ENCODE peak calls at places on chromosome 13, in four cellular contexts. One of them, this sample, is unnamed.

GRCh38 chr13:36366023-36366422 is 19.8 kb upstream of the SPART start:
- DNase-seq in H1: no peak
- DNase-seq in K562: no peak
- DNase-seq in HepG2: no peak
- DNase-seq in this sample: no peak

GRCh38 chr13:52925221-52925620 is 76.8 kb upstream of the PCDH8 start:
- DNase-seq in H1: no peak
- DNase-seq in HepG2: no peak
- DNase-seq in K562: no peak
- DNase-seq in this sample: no peak

GRCh38 chr13:23570099-23570926 is at the start of gene TNFRSF19:
- DNase-seq in HepG2: peak
- DNase-seq in K562: peak
- DNase-seq in H1: no peak
- DNase-seq in this sample: no peak

GRCh38 chr13:28611021-28611420 is 47.9 kb upstream of the POMP start:
- DNase-seq in H1: no peak
- DNase-seq in HepG2: no peak
- DNase-seq in K562: peak
- DNase-seq in this sample: no peak

GRCh38 chr13:22009500-22009899 is 338.6 kb downstream of the FGF9 start:
- DNase-seq in K562: peak
- DNase-seq in H1: no peak
- DNase-seq in HepG2: no peak
- DNase-seq in this sample: no peak

GRCh38 chr13:79379274-79379673 is 26.8 kb downstream of the RBM26 start:
- DNase-seq in K562: no peak
- DNase-seq in HepG2: no peak
- DNase-seq in H1: no peak
- DNase-seq in this sample: no peak

GRCh38 chr13:42671502-42671901 is 97.5 kb downstream of the TNFSF11 start:
- DNase-seq in K562: no peak
- DNase-seq in H1: no peak
- DNase-seq in HepG2: no peak
- DNase-seq in this sample: no peak

GRCh38 chr13:32443111-32443510 is 15.2 kb upstream of the N4BP2L1 start:
- DNase-seq in HepG2: peak
- DNase-seq in H1: no peak
- DNase-seq in K562: peak
- DNase-seq in this sample: peak

GRCh38 chr13:33009019-33009418 is 7.2 kb upstream of the KL start:
- DNase-seq in K562: no peak
- DNase-seq in H1: no peak
- DNase-seq in HepG2: no peak
- DNase-seq in this sample: no peak

GRCh38 chr13:31835932-31836331 is 96.6 kb downstream of the RXFP2 start:
- DNase-seq in H1: no peak
- DNase-seq in HepG2: peak
- DNase-seq in K562: no peak
- DNase-seq in this sample: no peak

GRCh38 chr13:113046883-113047244 is 58.7 kb upstream of the F7 start:
- DNase-seq in K562: peak
- DNase-seq in H1: no peak
- DNase-seq in HepG2: no peak
- DNase-seq in this sample: no peak

GRCh38 chr13:34371645-34372044 is 553.7 kb downstream of the RFC3 start:
- DNase-seq in HepG2: no peak
- DNase-seq in H1: no peak
- DNase-seq in K562: no peak
- DNase-seq in this sample: no peak

GRCh38 chr13:33323766-33324525 is 38.4 kb upstream of the STARD13 start:
- DNase-seq in K562: no peak
- DNase-seq in H1: no peak
- DNase-seq in HepG2: no peak
- DNase-seq in this sample: no peak

GRCh38 chr13:97844151-97844550 is 109.3 kb upstream of the IPO5 start:
- DNase-seq in K562: no peak
- DNase-seq in H1: no peak
- DNase-seq in HepG2: no peak
- DNase-seq in this sample: no peak

GRCh38 chr13:43377149-43377548 is 353.8 kb downstream of the DNAJC15 start:
- DNase-seq in H1: no peak
- DNase-seq in HepG2: no peak
- DNase-seq in K562: no peak
- DNase-seq in this sample: no peak

GRCh38 chr13:29758591-29759114 is 91.8 kb downstream of the UBL3 start:
- DNase-seq in H1: no peak
- DNase-seq in HepG2: peak
- DNase-seq in K562: peak
- DNase-seq in this sample: peak

GRCh38 chr13:43140985-43141384 is 117.6 kb downstream of the DNAJC15 start:
- DNase-seq in HepG2: no peak
- DNase-seq in K562: no peak
- DNase-seq in H1: no peak
- DNase-seq in this sample: no peak

GRCh38 chr13:23567792-23568480 is 2.3 kb upstream of the TNFRSF19 start:
- DNase-seq in HepG2: peak
- DNase-seq in K562: no peak
- DNase-seq in H1: no peak
- DNase-seq in this sample: no peak

GRCh38 chr13:28324181-28324789 is 170.6 kb downstream of the FLT1 start:
- DNase-seq in HepG2: peak
- DNase-seq in H1: peak
- DNase-seq in K562: peak
- DNase-seq in this sample: peak

GRCh38 chr13:44790289-44790688 is 199.0 kb downstream of the NUFIP1 start:
- DNase-seq in HepG2: no peak
- DNase-seq in H1: peak
- DNase-seq in K562: no peak
- DNase-seq in this sample: no peak

GRCh38 chr13:52162279-52163101 is 3.1 kb upstream of the NEK3 start:
- DNase-seq in K562: peak
- DNase-seq in HepG2: peak
- DNase-seq in H1: no peak
- DNase-seq in this sample: no peak

GRCh38 chr13:32228330-32229041 is 86.7 kb downstream of the ZAR1L start:
- DNase-seq in H1: no peak
- DNase-seq in K562: peak
- DNase-seq in HepG2: no peak
- DNase-seq in this sample: no peak

GRCh38 chr13:48403929-48404328 is 9.0 kb downstream of the LPAR6 start:
- DNase-seq in H1: no peak
- DNase-seq in HepG2: no peak
- DNase-seq in K562: no peak
- DNase-seq in this sample: no peak

GRCh38 chr13:48402325-48402962 is 10.5 kb downstream of the LPAR6 start:
- DNase-seq in K562: no peak
- DNase-seq in H1: no peak
- DNase-seq in HepG2: no peak
- DNase-seq in this sample: peak

GRCh38 chr13:48404952-48405351 is 8.0 kb downstream of the LPAR6 start:
- DNase-seq in HepG2: no peak
- DNase-seq in H1: no peak
- DNase-seq in K562: no peak
- DNase-seq in this sample: no peak

GRCh38 chr13:48401480-48401879 is 11.4 kb downstream of the LPAR6 start:
- DNase-seq in HepG2: no peak
- DNase-seq in H1: no peak
- DNase-seq in K562: no peak
- DNase-seq in this sample: no peak

GRCh38 chr13:48403151-48403631 is 9.7 kb downstream of the LPAR6 start:
- DNase-seq in K562: no peak
- DNase-seq in H1: no peak
- DNase-seq in HepG2: no peak
- DNase-seq in this sample: peak
- TF ChIP-seq BRCA1 in K562: no peak
- TF ChIP-seq BRCA1 in H1: no peak
- TF ChIP-seq BRCA1 in HepG2: no peak
- TF ChIP-seq BRCA1 in this sample: no peak

GRCh38 chr13:50107205-50107604 is 92.0 kb downstream of the KCNRG start:
- DNase-seq in HepG2: no peak
- DNase-seq in H1: no peak
- DNase-seq in K562: no peak
- DNase-seq in this sample: no peak
- TF ChIP-seq BRCA1 in HepG2: no peak
- TF ChIP-seq BRCA1 in H1: no peak
- TF ChIP-seq BRCA1 in K562: no peak
- TF ChIP-seq BRCA1 in this sample: no peak

GRCh38 chr13:39385621-39386231 is 217.3 kb downstream of the LHFPL6 start:
- DNase-seq in HepG2: no peak
- DNase-seq in K562: no peak
- DNase-seq in H1: peak
- DNase-seq in this sample: no peak
- TF ChIP-seq BRCA1 in HepG2: no peak
- TF ChIP-seq BRCA1 in K562: no peak
- TF ChIP-seq BRCA1 in H1: no peak
- TF ChIP-seq BRCA1 in this sample: no peak

DNA sequence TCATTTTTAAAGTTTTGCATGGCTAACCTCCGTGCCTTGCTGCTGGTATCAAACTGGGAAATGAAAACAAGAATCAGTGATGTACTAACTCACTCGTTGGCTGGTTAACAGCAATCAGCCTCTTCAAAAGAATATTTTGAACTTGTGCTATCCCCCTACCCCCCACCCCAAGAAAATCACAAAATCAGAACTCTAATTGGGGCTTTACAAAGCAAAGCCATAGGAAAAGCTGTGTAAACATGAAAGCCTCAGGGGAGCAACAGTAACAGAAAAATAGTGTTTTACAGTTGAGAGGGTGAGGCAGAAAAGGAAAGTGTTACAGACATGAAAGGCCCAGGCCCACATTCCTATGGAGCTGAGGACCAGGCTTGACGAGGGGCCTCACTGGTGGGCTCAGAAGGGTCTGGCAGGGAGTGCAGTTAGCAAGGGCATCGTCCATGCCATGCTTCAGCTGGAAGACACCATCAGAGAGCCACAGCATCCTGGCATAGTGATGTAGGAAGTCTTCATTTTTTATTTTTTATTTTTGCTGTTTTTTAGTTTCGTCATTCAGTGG is 217.6 kb downstream of the PCCA start:
- DNase-seq in K562: no peak
- DNase-seq in HepG2: no peak
- DNase-seq in H1: no peak
- DNase-seq in this sample: no peak
- TF ChIP-seq BRCA1 in K562: no peak
- TF ChIP-seq BRCA1 in HepG2: no peak
- TF ChIP-seq BRCA1 in H1: no peak
- TF ChIP-seq BRCA1 in this sample: no peak

GRCh38 chr13:95301947-95302386 is 716 bp upstream of the ABCC4 start:
- DNase-seq in HepG2: no peak
- DNase-seq in K562: no peak
- DNase-seq in H1: no peak
- DNase-seq in this sample: no peak
- TF ChIP-seq BRCA1 in HepG2: no peak
- TF ChIP-seq BRCA1 in K562: no peak
- TF ChIP-seq BRCA1 in H1: no peak
- TF ChIP-seq BRCA1 in this sample: no peak

DNA sequence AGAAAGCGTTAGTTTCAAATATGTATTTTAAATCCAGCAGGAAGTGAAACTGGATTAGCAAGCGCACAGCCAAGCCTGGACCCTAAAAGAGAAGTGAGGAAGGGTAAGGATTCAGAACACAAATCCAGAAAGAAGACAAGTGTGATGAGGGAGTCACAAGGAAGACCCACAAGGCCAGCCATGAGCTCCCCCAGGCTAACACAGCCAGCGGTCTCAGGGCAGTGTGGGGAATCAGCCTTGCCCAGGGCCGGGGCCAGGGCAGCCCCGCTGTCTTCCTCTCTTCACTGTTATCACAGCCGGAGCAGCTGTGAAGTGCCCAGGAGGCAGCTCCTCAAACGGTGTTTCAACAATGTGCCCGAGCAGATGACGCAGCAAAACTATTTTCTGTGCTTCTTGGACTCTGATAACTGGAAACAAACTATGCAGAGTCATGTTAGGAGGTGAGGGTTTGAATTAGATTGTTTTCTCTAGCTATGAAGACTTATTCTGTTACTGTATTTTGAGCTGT is 12.2 kb upstream of the CDC16 start:
- DNase-seq in HepG2: peak
- DNase-seq in H1: no peak
- DNase-seq in K562: peak
- DNase-seq in this sample: no peak
- TF ChIP-seq BRCA1 in HepG2: no peak
- TF ChIP-seq BRCA1 in H1: no peak
- TF ChIP-seq BRCA1 in K562: no peak
- TF ChIP-seq BRCA1 in this sample: no peak

GRCh38 chr13:58298556-58299135 is 667.1 kb downstream of the PCDH17 start:
- DNase-seq in H1: no peak
- DNase-seq in HepG2: peak
- DNase-seq in K562: no peak
- DNase-seq in this sample: no peak

GRCh38 chr13:58302349-58302748 is 670.8 kb downstream of the PCDH17 start:
- DNase-seq in K562: no peak
- DNase-seq in HepG2: no peak
- DNase-seq in H1: no peak
- DNase-seq in this sample: no peak

GRCh38 chr13:58300224-58300623 is 668.7 kb downstream of the PCDH17 start:
- DNase-seq in H1: no peak
- DNase-seq in HepG2: no peak
- DNase-seq in K562: no peak
- DNase-seq in this sample: no peak

GRCh38 chr13:58300974-58301681 is 669.6 kb downstream of the PCDH17 start:
- DNase-seq in HepG2: no peak
- DNase-seq in H1: no peak
- DNase-seq in K562: no peak
- DNase-seq in this sample: no peak
- TF ChIP-seq BRCA1 in HepG2: no peak
- TF ChIP-seq BRCA1 in H1: no peak
- TF ChIP-seq BRCA1 in K562: no peak
- TF ChIP-seq BRCA1 in this sample: no peak

DNA sequence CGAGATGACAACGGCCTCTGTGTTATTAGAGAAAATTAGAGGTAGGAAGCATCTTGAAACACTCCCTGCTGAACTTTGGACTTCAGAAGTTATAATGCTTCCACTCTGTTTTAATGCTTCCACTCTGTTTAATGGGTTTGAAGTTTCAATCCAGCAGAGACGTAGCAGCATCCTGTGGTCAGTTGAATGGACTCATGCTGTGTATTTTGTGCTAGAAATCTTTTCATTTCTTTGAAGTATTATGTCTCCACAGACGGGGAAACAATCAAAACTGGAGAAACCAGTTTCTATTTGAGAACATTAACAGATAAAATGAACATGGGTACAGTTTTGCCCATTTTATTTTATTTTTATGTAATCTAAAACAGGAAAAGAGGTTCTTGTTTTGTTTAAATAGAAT is 1736.2 kb downstream of the SLITRK5 start:
- DNase-seq in HepG2: no peak
- DNase-seq in H1: no peak
- DNase-seq in K562: no peak
- DNase-seq in this sample: no peak
- TF ChIP-seq BRCA1 in HepG2: no peak
- TF ChIP-seq BRCA1 in H1: no peak
- TF ChIP-seq BRCA1 in K562: no peak
- TF ChIP-seq BRCA1 in this sample: no peak

This sample was measured in GM12878.